ENCODE peak calls at places on chromosomes 12 and 14, in nine cellular contexts. V is lower lobe of right lung; S is LoVo; A is RCC 7860; C is type B pancreatic cell; W is activated CD4-positive, alpha-beta T cell treated with anti-CD3 and anti-CD28 coated beads, Interleukin-2, amount 50 U/mL, for 1 hour; D is stimulated activated CD8-positive, alpha-beta memory T cell treated with anti-CD3 and anti-CD28 coated beads, Interleukin-7, amount 100 ng/mL, for 48 hours; I is A172; L is activated T-cell treated with anti-CD3 and anti-CD28 coated beads for 48 hours. O is an unnamed sample.

GRCh38 chr14:38238881-38239280 is 17.0 kb downstream of the CLEC14A start:
- DNase-seq in C (no peak), D (no peak), I (peak; percentile 27), A (no peak), V (no peak), W (no peak), L (no peak), S (no peak), O (peak; percentile 12)

GRCh38 chr12:14238224-14238792 is 127.2 kb upstream of the ATF7IP start:
- DNase-seq in I (no peak), A (no peak), L (no peak), C (no peak), W (no peak), S (peak; percentile 54), V (no peak), D (no peak), O (peak; percentile 41)

GRCh38 chr12:12079291-12079690 is 8.6 kb downstream of the BCL2L14 start:
- DNase-seq in S (peak; percentile 11), C (no peak), V (no peak), I (no peak), W (no peak), L (no peak), A (no peak), D (no peak), O (no peak)

GRCh38 chr12:29552324-29552927 is 54.9 kb upstream of the OVCH1 start:
- DNase-seq in I (peak; percentile 53), S (peak; percentile 65), A (peak; percentile 27), D (peak; percentile 34), V (peak; percentile 55), C (peak; percentile 78), L (peak; percentile 42), W (peak; percentile 62), O (peak; percentile 57)

GRCh38 chr12:104692335-104693218 is 235.8 kb downstream of the CHST11 start:
- DNase-seq in L (no peak), S (no peak), D (no peak), V (no peak), W (no peak), A (no peak), C (no peak), I (no peak), O (no peak)

GRCh38 chr14:95291859-95292542 is 27.7 kb downstream of the CLMN start:
- DNase-seq in I (no peak), V (no peak), W (no peak), S (peak; percentile 32), C (peak; percentile 58), L (no peak), D (no peak), A (peak; percentile 17), O (peak; percentile 61)

GRCh38 chr14:63890553-63890952 is 37.7 kb downstream of the SYNE2 start:
- DNase-seq in S (no peak), D (no peak), L (no peak), W (no peak), C (no peak), I (no peak), V (no peak), A (no peak), O (peak; percentile 12)

GRCh38 chr12:52380271-52380694 is 5.2 kb downstream of the KRT84 start:
- DNase-seq in W (no peak), L (peak; percentile 19), C (no peak), A (no peak), I (no peak), D (no peak), V (peak; percentile 46), S (no peak), O (peak; percentile 37)

GRCh38 chr12:2118061-2118460 is 65.3 kb downstream of the CACNA1C start:
- DNase-seq in L (no peak), C (no peak), V (no peak), A (no peak), I (no peak), D (no peak), W (no peak), S (no peak), O (no peak)

GRCh38 chr14:92362781-92363235 is 39.8 kb downstream of the SLC24A4 start:
- DNase-seq in V (no peak), I (peak; percentile 67), S (peak; percentile 18), D (no peak), C (no peak), L (no peak), A (peak; percentile 3), W (no peak), O (peak; percentile 32)

GRCh38 chr14:95314609-95315008 is 5.1 kb downstream of the CLMN start:
- DNase-seq in I (peak; percentile 12), D (peak; percentile 43), V (peak; percentile 49), L (peak; percentile 42), C (no peak), S (no peak), A (peak; percentile 25), W (no peak), O (no peak)

GRCh38 chr14:103313704-103314103 is 20.3 kb upstream of the EIF5 start:
- DNase-seq in D (no peak), W (no peak), C (no peak), S (no peak), A (no peak), I (no peak), L (no peak), V (no peak), O (no peak)

GRCh38 chr14:36845346-36846042 is 183.8 kb downstream of the PAX9 start:
- DNase-seq in D (no peak), I (no peak), C (no peak), S (no peak), W (no peak), A (no peak), L (no peak), V (no peak), O (no peak)

GRCh38 chr14:21275261-21275858 is 4.5 kb upstream of the RPGRIP1 start:
- DNase-seq in A (no peak), W (no peak), S (no peak), C (no peak), I (no peak), L (no peak), V (no peak), D (no peak), O (peak; percentile 64)

GRCh38 chr12:4145990-4146859 is 127.3 kb upstream of the CCND2 start:
- DNase-seq in S (no peak), C (no peak), D (peak; percentile 74), V (no peak), L (peak; percentile 58), I (no peak), A (no peak), W (no peak), O (no peak)

GRCh38 chr12:104303538-104304151 is at the start of gene EID3:
- DNase-seq in I (no peak), W (peak; percentile 91), L (peak; percentile 93), C (peak; percentile 89), A (no peak), V (peak; percentile 93), D (peak; percentile 86), S (no peak), O (peak; percentile 62)

GRCh38 chr12:77796775-77797174 is 33.9 kb upstream of the NAV3 start:
- DNase-seq in A (no peak), V (no peak), S (peak; percentile 8), C (no peak), I (peak; percentile 31), D (no peak), W (no peak), L (no peak), O (no peak)

GRCh38 chr12:19093218-19093617 is 36.3 kb upstream of the PLEKHA5 start:
- DNase-seq in L (no peak), I (no peak), S (no peak), A (no peak), W (no peak), C (no peak), D (no peak), V (no peak), O (no peak)

GRCh38 chr12:57342207-57342691 is 88.6 kb downstream of the R3HDM2 start:
- DNase-seq in D (no peak), S (no peak), V (peak; percentile 50), W (no peak), A (no peak), I (no peak), L (no peak), C (no peak), O (peak; percentile 67)

GRCh38 chr12:110543252-110543959 is 39.7 kb downstream of the PPTC7 start:
- DNase-seq in I (peak; percentile 23), V (peak; percentile 82), S (no peak), C (no peak), A (peak; percentile 55), W (no peak), D (no peak), L (no peak), O (peak; percentile 93)

GRCh38 chr12:6532927-6533652 is 1.2 kb upstream of the GAPDH start:
- DNase-seq in V (no peak), A (peak; percentile 72), S (peak; percentile 71), W (peak; percentile 20), L (peak; percentile 57), I (no peak), D (no peak), C (no peak), O (peak; percentile 88)

GRCh38 chr12:69330475-69331473 is 17.4 kb upstream of the LYZ start:
- DNase-seq in L (peak; percentile 30), V (peak; percentile 66), A (no peak), D (peak; percentile 28), W (peak; percentile 59), I (no peak), C (no peak), S (peak; percentile 72), O (no peak)

GRCh38 chr12:52870361-52871290 is 21.8 kb upstream of the KRT78 start:
- DNase-seq in W (peak; percentile 81), S (peak; percentile 75), L (peak; percentile 79), A (peak; percentile 21), D (peak; percentile 60), C (peak; percentile 81), V (peak; percentile 73), I (peak; percentile 63), O (peak; percentile 73)

GRCh38 chr14:102848830-102849521 is 71.7 kb downstream of the TRAF3 start:
- DNase-seq in C (no peak), A (no peak), I (no peak), W (no peak), S (no peak), D (no peak), V (no peak), L (no peak), O (no peak)

GRCh38 chr14:85131523-85131922 is 398.4 kb upstream of the FLRT2 start:
- DNase-seq in W (no peak), V (no peak), A (no peak), D (no peak), L (no peak), S (no peak), C (no peak), I (no peak), O (no peak)

GRCh38 chr14:94665121-94665520 is 52.9 kb downstream of the SERPINA3 start:
- DNase-seq in S (no peak), W (no peak), I (no peak), C (peak; percentile 25), A (no peak), D (no peak), V (no peak), L (no peak), O (no peak)

GRCh38 chr14:31261859-31262739 is 54.5 kb upstream of the HECTD1 start:
- DNase-seq in A (peak; percentile 34), V (peak; percentile 55), S (no peak), C (no peak), I (peak; percentile 3), L (no peak), D (no peak), W (no peak), O (peak; percentile 62)

GRCh38 chr14:90788031-90788430 is 28.2 kb downstream of the TTC7B start:
- DNase-seq in L (no peak), I (no peak), C (no peak), V (peak; percentile 67), D (no peak), S (no peak), A (no peak), W (no peak), O (no peak)

GRCh38 chr12:47990351-47991105 is 13.7 kb downstream of the COL2A1 start:
- DNase-seq in I (no peak), D (peak; percentile 36), W (peak; percentile 21), A (no peak), S (no peak), L (peak; percentile 39), V (no peak), C (no peak), O (no peak)

GRCh38 chr12:52037248-52037861 is 13.9 kb upstream of the NR4A1 start:
- DNase-seq in I (no peak), D (no peak), C (no peak), V (peak; percentile 66), W (no peak), L (no peak), S (peak; percentile 65), A (no peak), O (peak; percentile 38)

GRCh38 chr12:43836455-43836989 is 641 bp downstream of the TMEM117 start:
- DNase-seq in L (no peak), D (no peak), A (peak; percentile 41), S (peak; percentile 19), W (no peak), C (no peak), I (no peak), V (no peak), O (peak; percentile 60)